ENCODE peak calls at places on chromosomes 5 and 9, in seven cellular contexts. K is K562; V is stimulated activated naive CD8-positive, alpha-beta T cell treated with anti-CD3 and anti-CD28 coated beads, Interleukin-15, Interleukin-2, amounts not matched to agents 100 U/mL and 50 U/mL, for 24 hours; X is pancreas; Y is cardiac fibroblast; Q is CD8-positive, alpha-beta T cell; T is HCEC 1CT. E is an unnamed sample.

GRCh38 chr5:119512277-119512676 is 60.0 kb downstream of the HSD17B4 start:
- DNase-seq in K (no peak), V (no peak), X (no peak), Y (no peak), Q (no peak), T (no peak), E (no peak)

GRCh38 chr5:141039517-141039916 is 11.7 kb upstream of the PCDHB1 start:
- DNase-seq in K (no peak), V (no peak), X (no peak), Y (no peak), Q (no peak), T (no peak), E (peak; percentile 62)

GRCh38 chr9:37938121-37938906 is 34.4 kb upstream of the SLC25A51 start:
- DNase-seq in K (peak; percentile 27), V (no peak), X (no peak), Y (peak; percentile 78), Q (no peak), T (peak; percentile 86), E (peak; percentile 46)

GRCh38 chr9:89593776-89594427 is 10.9 kb upstream of the GADD45G start:
- DNase-seq in K (peak; percentile 48), V (peak; percentile 75), X (no peak), Y (peak; percentile 32), Q (peak; percentile 58), T (no peak), E (peak; percentile 50)

GRCh38 chr5:56516034-56516433 is 282.9 kb upstream of the ANKRD55 start:
- DNase-seq in K (no peak), V (no peak), X (no peak), Y (no peak), Q (no peak), T (no peak), E (no peak)

GRCh38 chr5:50995285-50995942 is 329.0 kb downstream of the PARP8 start:
- DNase-seq in K (no peak), V (no peak), X (no peak), Y (no peak), Q (no peak), T (no peak), E (no peak)

GRCh38 chr5:66981266-66981665 is 215.3 kb downstream of the CD180 start:
- DNase-seq in K (no peak), V (no peak), X (no peak), Y (no peak), Q (no peak), T (no peak), E (no peak)

GRCh38 chr5:136182618-136183017 is 10.3 kb downstream of the SMIM32 start:
- DNase-seq in K (no peak), V (no peak), X (no peak), Y (peak; percentile 22), Q (no peak), T (no peak), E (no peak)

GRCh38 chr9:70438341-70438924 is 24.0 kb upstream of the KLF9 start:
- DNase-seq in K (peak; percentile 57), V (no peak), X (peak; percentile 25), Y (peak; percentile 97), Q (no peak), T (peak; percentile 93), E (no peak)

GRCh38 chr5:99019812-99020697 is 91.2 kb upstream of the CHD1 start:
- DNase-seq in K (peak; percentile 63), V (no peak), X (no peak), Y (peak; percentile 86), Q (no peak), T (peak; percentile 90), E (no peak)

GRCh38 chr5:177453852-177454396 is 7.3 kb downstream of the PRR7 start:
- DNase-seq in K (no peak), V (no peak), X (no peak), Y (peak; percentile 45), Q (no peak), T (no peak), E (peak; percentile 55)